ENCODE peak calls at places on chromosome 15, in eight cellular contexts. One of them, this sample, is unnamed.

GRCh38 chr15:63366451-63366850 is 15.2 kb downstream of the CA12 start:
- DNase-seq in NCI-H1417 treated with DMSO at 0.1 percent for 48 hours: no peak
- DNase-seq in stimulated activated CD8-positive, alpha-beta memory T cell treated with anti-CD3 and anti-CD28 coated beads, Interleukin-15, amount 100 ng/mL, for 24 hours: no peak
- DNase-seq in Right ventricle myocardium superior: no peak
- DNase-seq in A549: no peak
- DNase-seq in H4: no peak
- DNase-seq in T-helper 2 cell: no peak
- DNase-seq in GF-D8: no peak
- DNase-seq in this sample: no peak

GRCh38 chr15:101054116-101054515 is 135.0 kb downstream of the LRRK1 start:
- DNase-seq in H4: no peak
- DNase-seq in A549: no peak
- DNase-seq in NCI-H1417 treated with DMSO at 0.1 percent for 48 hours: no peak
- DNase-seq in GF-D8: no peak
- DNase-seq in Right ventricle myocardium superior: no peak
- DNase-seq in stimulated activated CD8-positive, alpha-beta memory T cell treated with anti-CD3 and anti-CD28 coated beads, Interleukin-15, amount 100 ng/mL, for 24 hours: no peak
- DNase-seq in T-helper 2 cell: no peak
- DNase-seq in this sample: no peak

GRCh38 chr15:101062471-101063171 is 143.5 kb downstream of the LRRK1 start:
- DNase-seq in GF-D8: no peak
- DNase-seq in stimulated activated CD8-positive, alpha-beta memory T cell treated with anti-CD3 and anti-CD28 coated beads, Interleukin-15, amount 100 ng/mL, for 24 hours: no peak
- DNase-seq in A549: no peak
- DNase-seq in Right ventricle myocardium superior: no peak
- DNase-seq in T-helper 2 cell: no peak
- DNase-seq in NCI-H1417 treated with DMSO at 0.1 percent for 48 hours: no peak
- DNase-seq in H4: no peak
- DNase-seq in this sample: no peak

GRCh38 chr15:80041497-80042253 is 17.8 kb upstream of the ZFAND6 start:
- DNase-seq in stimulated activated CD8-positive, alpha-beta memory T cell treated with anti-CD3 and anti-CD28 coated beads, Interleukin-15, amount 100 ng/mL, for 24 hours: no peak
- DNase-seq in NCI-H1417 treated with DMSO at 0.1 percent for 48 hours: no peak
- DNase-seq in Right ventricle myocardium superior: no peak
- DNase-seq in GF-D8: no peak
- DNase-seq in T-helper 2 cell: no peak
- DNase-seq in A549: no peak
- DNase-seq in H4: no peak
- DNase-seq in this sample: no peak

GRCh38 chr15:62653122-62653521 is 389.4 kb upstream of the TPM1 start:
- DNase-seq in NCI-H1417 treated with DMSO at 0.1 percent for 48 hours: no peak
- DNase-seq in stimulated activated CD8-positive, alpha-beta memory T cell treated with anti-CD3 and anti-CD28 coated beads, Interleukin-15, amount 100 ng/mL, for 24 hours: no peak
- DNase-seq in Right ventricle myocardium superior: no peak
- DNase-seq in A549: no peak
- DNase-seq in H4: no peak
- DNase-seq in T-helper 2 cell: no peak
- DNase-seq in GF-D8: no peak
- DNase-seq in this sample: peak; percentile 56

GRCh38 chr15:66290518-66290917 is 2.9 kb upstream of the DIS3L start:
- DNase-seq in Right ventricle myocardium superior: no peak
- DNase-seq in NCI-H1417 treated with DMSO at 0.1 percent for 48 hours: no peak
- DNase-seq in A549: no peak
- DNase-seq in GF-D8: no peak
- DNase-seq in T-helper 2 cell: no peak
- DNase-seq in H4: no peak
- DNase-seq in stimulated activated CD8-positive, alpha-beta memory T cell treated with anti-CD3 and anti-CD28 coated beads, Interleukin-15, amount 100 ng/mL, for 24 hours: no peak
- DNase-seq in this sample: no peak

GRCh38 chr15:52745326-52746161 is 44.6 kb downstream of the ONECUT1 start:
- DNase-seq in NCI-H1417 treated with DMSO at 0.1 percent for 48 hours: no peak
- DNase-seq in A549: no peak
- DNase-seq in stimulated activated CD8-positive, alpha-beta memory T cell treated with anti-CD3 and anti-CD28 coated beads, Interleukin-15, amount 100 ng/mL, for 24 hours: no peak
- DNase-seq in Right ventricle myocardium superior: no peak
- DNase-seq in T-helper 2 cell: no peak
- DNase-seq in GF-D8: no peak
- DNase-seq in H4: no peak
- DNase-seq in this sample: no peak

GRCh38 chr15:96132126-96132525 is 198.4 kb upstream of the NR2F2 start:
- DNase-seq in T-helper 2 cell: no peak
- DNase-seq in Right ventricle myocardium superior: no peak
- DNase-seq in GF-D8: no peak
- DNase-seq in stimulated activated CD8-positive, alpha-beta memory T cell treated with anti-CD3 and anti-CD28 coated beads, Interleukin-15, amount 100 ng/mL, for 24 hours: no peak
- DNase-seq in H4: no peak
- DNase-seq in NCI-H1417 treated with DMSO at 0.1 percent for 48 hours: no peak
- DNase-seq in A549: no peak
- DNase-seq in this sample: no peak

GRCh38 chr15:33382491-33382890 is 71.7 kb downstream of the RYR3 start:
- DNase-seq in stimulated activated CD8-positive, alpha-beta memory T cell treated with anti-CD3 and anti-CD28 coated beads, Interleukin-15, amount 100 ng/mL, for 24 hours: no peak
- DNase-seq in Right ventricle myocardium superior: no peak
- DNase-seq in GF-D8: no peak
- DNase-seq in H4: no peak
- DNase-seq in NCI-H1417 treated with DMSO at 0.1 percent for 48 hours: no peak
- DNase-seq in A549: no peak
- DNase-seq in T-helper 2 cell: no peak
- DNase-seq in this sample: no peak

GRCh38 chr15:101617390-101617965 is 34.7 kb downstream of the TM2D3 start:
- DNase-seq in stimulated activated CD8-positive, alpha-beta memory T cell treated with anti-CD3 and anti-CD28 coated beads, Interleukin-15, amount 100 ng/mL, for 24 hours: no peak
- DNase-seq in T-helper 2 cell: no peak
- DNase-seq in A549: no peak
- DNase-seq in Right ventricle myocardium superior: peak; percentile 63
- DNase-seq in GF-D8: no peak
- DNase-seq in H4: no peak
- DNase-seq in NCI-H1417 treated with DMSO at 0.1 percent for 48 hours: no peak
- DNase-seq in this sample: no peak

GRCh38 chr15:97976766-97977503 is 16.4 kb downstream of the ARRDC4 start:
- DNase-seq in stimulated activated CD8-positive, alpha-beta memory T cell treated with anti-CD3 and anti-CD28 coated beads, Interleukin-15, amount 100 ng/mL, for 24 hours: no peak
- DNase-seq in T-helper 2 cell: no peak
- DNase-seq in H4: no peak
- DNase-seq in A549: no peak
- DNase-seq in Right ventricle myocardium superior: no peak
- DNase-seq in NCI-H1417 treated with DMSO at 0.1 percent for 48 hours: no peak
- DNase-seq in GF-D8: no peak
- DNase-seq in this sample: no peak

GRCh38 chr15:100873029-100873677 is 6.5 kb upstream of the ALDH1A3 start:
- DNase-seq in T-helper 2 cell: peak; percentile 13
- DNase-seq in GF-D8: peak; percentile 87
- DNase-seq in H4: peak; percentile 84
- DNase-seq in NCI-H1417 treated with DMSO at 0.1 percent for 48 hours: no peak
- DNase-seq in Right ventricle myocardium superior: no peak
- DNase-seq in stimulated activated CD8-positive, alpha-beta memory T cell treated with anti-CD3 and anti-CD28 coated beads, Interleukin-15, amount 100 ng/mL, for 24 hours: no peak
- DNase-seq in A549: peak; percentile 88
- DNase-seq in this sample: peak; percentile 86

GRCh38 chr15:44300567-44300966 is 12.0 kb downstream of the GOLM2 start:
- DNase-seq in NCI-H1417 treated with DMSO at 0.1 percent for 48 hours: no peak
- DNase-seq in stimulated activated CD8-positive, alpha-beta memory T cell treated with anti-CD3 and anti-CD28 coated beads, Interleukin-15, amount 100 ng/mL, for 24 hours: no peak
- DNase-seq in Right ventricle myocardium superior: no peak
- DNase-seq in H4: no peak
- DNase-seq in T-helper 2 cell: no peak
- DNase-seq in GF-D8: peak; percentile 8
- DNase-seq in A549: no peak
- DNase-seq in this sample: peak; percentile 14

GRCh38 chr15:91944334-91944733 is 90.8 kb downstream of the SLCO3A1 start:
- DNase-seq in A549: no peak
- DNase-seq in stimulated activated CD8-positive, alpha-beta memory T cell treated with anti-CD3 and anti-CD28 coated beads, Interleukin-15, amount 100 ng/mL, for 24 hours: no peak
- DNase-seq in NCI-H1417 treated with DMSO at 0.1 percent for 48 hours: no peak
- DNase-seq in GF-D8: no peak
- DNase-seq in Right ventricle myocardium superior: no peak
- DNase-seq in T-helper 2 cell: no peak
- DNase-seq in H4: no peak
- DNase-seq in this sample: no peak

GRCh38 chr15:96327155-96327741 is 3.3 kb upstream of the NR2F2 start:
- DNase-seq in T-helper 2 cell: no peak
- DNase-seq in H4: peak; percentile 83
- DNase-seq in Right ventricle myocardium superior: no peak
- DNase-seq in A549: peak; percentile 82
- DNase-seq in GF-D8: no peak
- DNase-seq in stimulated activated CD8-positive, alpha-beta memory T cell treated with anti-CD3 and anti-CD28 coated beads, Interleukin-15, amount 100 ng/mL, for 24 hours: no peak
- DNase-seq in NCI-H1417 treated with DMSO at 0.1 percent for 48 hours: peak; percentile 74
- DNase-seq in this sample: peak; percentile 73

GRCh38 chr15:100733088-100733487 is 130.7 kb downstream of the ASB7 start:
- DNase-seq in Right ventricle myocardium superior: no peak
- DNase-seq in T-helper 2 cell: no peak
- DNase-seq in stimulated activated CD8-positive, alpha-beta memory T cell treated with anti-CD3 and anti-CD28 coated beads, Interleukin-15, amount 100 ng/mL, for 24 hours: no peak
- DNase-seq in A549: no peak
- DNase-seq in NCI-H1417 treated with DMSO at 0.1 percent for 48 hours: no peak
- DNase-seq in H4: peak; percentile 56
- DNase-seq in GF-D8: no peak
- DNase-seq in this sample: no peak

GRCh38 chr15:47460775-47461174 is 256.5 kb upstream of the SEMA6D start:
- DNase-seq in H4: no peak
- DNase-seq in GF-D8: no peak
- DNase-seq in Right ventricle myocardium superior: no peak
- DNase-seq in T-helper 2 cell: no peak
- DNase-seq in A549: no peak
- DNase-seq in NCI-H1417 treated with DMSO at 0.1 percent for 48 hours: no peak
- DNase-seq in stimulated activated CD8-positive, alpha-beta memory T cell treated with anti-CD3 and anti-CD28 coated beads, Interleukin-15, amount 100 ng/mL, for 24 hours: no peak
- DNase-seq in this sample: peak; percentile 71

GRCh38 chr15:43469867-43470266 is 23.1 kb downstream of the TP53BP1 start:
- DNase-seq in stimulated activated CD8-positive, alpha-beta memory T cell treated with anti-CD3 and anti-CD28 coated beads, Interleukin-15, amount 100 ng/mL, for 24 hours: no peak
- DNase-seq in H4: no peak
- DNase-seq in GF-D8: no peak
- DNase-seq in T-helper 2 cell: no peak
- DNase-seq in A549: no peak
- DNase-seq in Right ventricle myocardium superior: no peak
- DNase-seq in NCI-H1417 treated with DMSO at 0.1 percent for 48 hours: no peak
- DNase-seq in this sample: no peak

GRCh38 chr15:70476441-70476840 is 286.9 kb downstream of the UACA start:
- DNase-seq in H4: no peak
- DNase-seq in GF-D8: no peak
- DNase-seq in NCI-H1417 treated with DMSO at 0.1 percent for 48 hours: no peak
- DNase-seq in Right ventricle myocardium superior: no peak
- DNase-seq in A549: no peak
- DNase-seq in T-helper 2 cell: no peak
- DNase-seq in stimulated activated CD8-positive, alpha-beta memory T cell treated with anti-CD3 and anti-CD28 coated beads, Interleukin-15, amount 100 ng/mL, for 24 hours: no peak
- DNase-seq in this sample: no peak

GRCh38 chr15:79682851-79683288 is 213.9 kb downstream of the MTHFS start:
- DNase-seq in A549: peak; percentile 43
- DNase-seq in T-helper 2 cell: no peak
- DNase-seq in Right ventricle myocardium superior: no peak
- DNase-seq in NCI-H1417 treated with DMSO at 0.1 percent for 48 hours: no peak
- DNase-seq in stimulated activated CD8-positive, alpha-beta memory T cell treated with anti-CD3 and anti-CD28 coated beads, Interleukin-15, amount 100 ng/mL, for 24 hours: no peak
- DNase-seq in H4: no peak
- DNase-seq in GF-D8: no peak
- DNase-seq in this sample: no peak

GRCh38 chr15:49438970-49439631 is 16.1 kb downstream of the FGF7 start:
- DNase-seq in Right ventricle myocardium superior: peak; percentile 52
- DNase-seq in T-helper 2 cell: no peak
- DNase-seq in A549: no peak
- DNase-seq in H4: no peak
- DNase-seq in GF-D8: peak; percentile 15
- DNase-seq in NCI-H1417 treated with DMSO at 0.1 percent for 48 hours: no peak
- DNase-seq in stimulated activated CD8-positive, alpha-beta memory T cell treated with anti-CD3 and anti-CD28 coated beads, Interleukin-15, amount 100 ng/mL, for 24 hours: no peak
- DNase-seq in this sample: peak; percentile 87

GRCh38 chr15:71226536-71227455 is 111.5 kb downstream of the THSD4 start:
- DNase-seq in H4: no peak
- DNase-seq in stimulated activated CD8-positive, alpha-beta memory T cell treated with anti-CD3 and anti-CD28 coated beads, Interleukin-15, amount 100 ng/mL, for 24 hours: no peak
- DNase-seq in T-helper 2 cell: no peak
- DNase-seq in Right ventricle myocardium superior: no peak
- DNase-seq in A549: no peak
- DNase-seq in GF-D8: no peak
- DNase-seq in NCI-H1417 treated with DMSO at 0.1 percent for 48 hours: no peak
- DNase-seq in this sample: no peak

GRCh38 chr15:76994001-76994400 is 925 bp upstream of the PSTPIP1 start:
- DNase-seq in NCI-H1417 treated with DMSO at 0.1 percent for 48 hours: no peak
- DNase-seq in stimulated activated CD8-positive, alpha-beta memory T cell treated with anti-CD3 and anti-CD28 coated beads, Interleukin-15, amount 100 ng/mL, for 24 hours: no peak
- DNase-seq in GF-D8: no peak
- DNase-seq in T-helper 2 cell: peak; percentile 58
- DNase-seq in H4: no peak
- DNase-seq in Right ventricle myocardium superior: peak; percentile 79
- DNase-seq in A549: no peak
- DNase-seq in this sample: peak; percentile 80

GRCh38 chr15:90594297-90594696 is 64.6 kb downstream of the CRTC3 start:
- DNase-seq in H4: no peak
- DNase-seq in GF-D8: no peak
- DNase-seq in T-helper 2 cell: peak; percentile 52
- DNase-seq in Right ventricle myocardium superior: peak; percentile 84
- DNase-seq in stimulated activated CD8-positive, alpha-beta memory T cell treated with anti-CD3 and anti-CD28 coated beads, Interleukin-15, amount 100 ng/mL, for 24 hours: peak; percentile 37
- DNase-seq in A549: no peak
- DNase-seq in NCI-H1417 treated with DMSO at 0.1 percent for 48 hours: no peak
- DNase-seq in this sample: peak; percentile 63

GRCh38 chr15:68644088-68644904 is 65.5 kb downstream of the CORO2B start:
- DNase-seq in GF-D8: no peak
- DNase-seq in H4: peak; percentile 64
- DNase-seq in T-helper 2 cell: no peak
- DNase-seq in stimulated activated CD8-positive, alpha-beta memory T cell treated with anti-CD3 and anti-CD28 coated beads, Interleukin-15, amount 100 ng/mL, for 24 hours: no peak
- DNase-seq in Right ventricle myocardium superior: no peak
- DNase-seq in A549: peak; percentile 48
- DNase-seq in NCI-H1417 treated with DMSO at 0.1 percent for 48 hours: no peak
- DNase-seq in this sample: no peak

GRCh38 chr15:42012937-42013482 is 7.8 kb downstream of the PLA2G4E start:
- DNase-seq in NCI-H1417 treated with DMSO at 0.1 percent for 48 hours: no peak
- DNase-seq in H4: no peak
- DNase-seq in Right ventricle myocardium superior: no peak
- DNase-seq in A549: no peak
- DNase-seq in GF-D8: no peak
- DNase-seq in T-helper 2 cell: no peak
- DNase-seq in stimulated activated CD8-positive, alpha-beta memory T cell treated with anti-CD3 and anti-CD28 coated beads, Interleukin-15, amount 100 ng/mL, for 24 hours: no peak
- DNase-seq in this sample: no peak

This sample was measured in HL-60.